ENCODE peak calls at places on chromosomes 16 and 17, in nine cellular contexts. W is sigmoid colon, K is T-helper 17 cell, C is substantia nigra, Y is fibroblast of mammary gland, B is AG20443, L is H7, T is DMS 273 treated with DMSO at 0.1 percent for 48 hours, Z is breast epithelium. O is an unnamed sample.

GRCh38 chr17:80494547-80494946 is 18.1 kb upstream of the NPTX1 start:
- DNase-seq in W (no peak), K (no peak), C (no peak), Y (no peak), B (no peak), L (no peak), T (no peak), Z (no peak), O (no peak)

GRCh38 chr16:24834459-24835335 is 11.1 kb upstream of the SLC5A11 start:
- DNase-seq in W (peak; percentile 36), K (no peak), C (no peak), Y (peak; percentile 53), B (peak; percentile 73), L (peak; percentile 69), T (peak; percentile 16), Z (no peak), O (no peak)

GRCh38 chr17:29358421-29358820 is 31.7 kb upstream of the TAOK1 start:
- DNase-seq in W (no peak), K (no peak), C (no peak), Y (no peak), B (no peak), L (no peak), T (no peak), Z (no peak), O (no peak)

GRCh38 chr17:48037036-48037881 is at the start of gene COPZ2:
- DNase-seq in W (peak; percentile 87), K (peak; percentile 54), C (peak; percentile 33), Y (peak; percentile 57), B (peak; percentile 71), L (peak; percentile 88), T (no peak), Z (peak; percentile 50), O (no peak)

GRCh38 chr17:78965369-78965982 is 14.2 kb downstream of the LGALS3BP start:
- DNase-seq in W (no peak), K (no peak), C (no peak), Y (no peak), B (no peak), L (no peak), T (no peak), Z (no peak), O (no peak)

GRCh38 chr16:28188085-28188916 is 23.5 kb downstream of the XPO6 start:
- DNase-seq in W (no peak), K (no peak), C (no peak), Y (no peak), B (no peak), L (no peak), T (no peak), Z (no peak), O (no peak)

GRCh38 chr17:39591958-39592954 is 15.5 kb downstream of the NEUROD2 start:
- DNase-seq in W (no peak), K (no peak), C (peak; percentile 82), Y (peak; percentile 43), B (peak; percentile 50), L (peak; percentile 87), T (no peak), Z (no peak), O (no peak)

GRCh38 chr16:27346818-27347217 is 33.0 kb downstream of the IL4R start:
- DNase-seq in W (no peak), K (no peak), C (no peak), Y (no peak), B (no peak), L (no peak), T (no peak), Z (no peak), O (no peak)

GRCh38 chr17:28335959-28336871 is 654 bp downstream of the TNFAIP1 start:
- DNase-seq in W (peak; percentile 71), K (no peak), C (peak; percentile 44), Y (peak; percentile 79), B (peak; percentile 79), L (peak; percentile 86), T (no peak), Z (peak; percentile 76), O (no peak)

GRCh38 chr16:75010427-75010826 is 11.6 kb downstream of the ZNRF1 start:
- DNase-seq in W (no peak), K (no peak), C (no peak), Y (no peak), B (no peak), L (no peak), T (no peak), Z (no peak), O (no peak)

GRCh38 chr17:74639704-74640142 is 16.2 kb upstream of the CD300E start:
- DNase-seq in W (no peak), K (no peak), C (no peak), Y (no peak), B (no peak), L (no peak), T (no peak), Z (no peak), O (no peak)